ENCODE peak calls at places on chromosomes 2 and 18, in six cellular contexts. One of them, this sample, is unnamed. For H3K4me1, H3K27me3 and H3K9me3, the result is how much of the 10 kb centered on the place peaks cover.

GRCh38 chr2:105560157-105560556 is 161.3 kb upstream of the FHL2 start:
- DNase-seq in heart right ventricle: no peak
- DNase-seq in thoracic aorta: no peak
- DNase-seq in fibroblast of lung: no peak
- DNase-seq in A673: no peak
- DNase-seq in stomach: no peak
- DNase-seq in this sample: no peak

GRCh38 chr2:128228894-128229293 is 89.8 kb downstream of the HS6ST1 start:
- DNase-seq in A673: peak
- DNase-seq in stomach: no peak
- DNase-seq in thoracic aorta: no peak
- DNase-seq in heart right ventricle: no peak
- DNase-seq in fibroblast of lung: no peak
- DNase-seq in this sample: no peak

GRCh38 chr18:44098551-44099098 is 582.1 kb upstream of the SETBP1 start:
- DNase-seq in heart right ventricle: no peak
- DNase-seq in fibroblast of lung: peak
- DNase-seq in stomach: no peak
- DNase-seq in A673: peak
- DNase-seq in thoracic aorta: no peak
- DNase-seq in this sample: no peak

GRCh38 chr2:145845923-145846322 is 1326.0 kb upstream of the ZEB2 start:
- DNase-seq in heart right ventricle: no peak
- DNase-seq in A673: no peak
- DNase-seq in stomach: no peak
- DNase-seq in thoracic aorta: no peak
- DNase-seq in fibroblast of lung: no peak
- DNase-seq in this sample: no peak

GRCh38 chr2:20507166-20507692 is 60.4 kb downstream of the RHOB start:
- DNase-seq in fibroblast of lung: peak
- DNase-seq in heart right ventricle: no peak
- DNase-seq in stomach: no peak
- DNase-seq in A673: no peak
- DNase-seq in thoracic aorta: no peak
- DNase-seq in this sample: no peak

GRCh38 chr2:206160124-206160806 is 570 bp downstream of the EEF1B2 start:
- DNase-seq in stomach: peak
- DNase-seq in thoracic aorta: no peak
- DNase-seq in heart right ventricle: no peak
- DNase-seq in A673: peak
- DNase-seq in fibroblast of lung: peak
- DNase-seq in this sample: no peak

GRCh38 chr2:3522851-3523481 is 3.6 kb upstream of the ADI1 start:
- DNase-seq in stomach: peak
- DNase-seq in fibroblast of lung: peak
- DNase-seq in A673: no peak
- DNase-seq in thoracic aorta: no peak
- DNase-seq in heart right ventricle: no peak
- DNase-seq in this sample: no peak

GRCh38 chr18:23380001-23380550 is 73.0 kb upstream of the RIOK3 start:
- DNase-seq in heart right ventricle: no peak
- DNase-seq in fibroblast of lung: no peak
- DNase-seq in A673: no peak
- DNase-seq in stomach: no peak
- DNase-seq in thoracic aorta: no peak
- DNase-seq in this sample: no peak

GRCh38 chr2:24850944-24851343 is 57.7 kb downstream of the CENPO start:
- DNase-seq in stomach: no peak
- DNase-seq in fibroblast of lung: no peak
- DNase-seq in A673: no peak
- DNase-seq in heart right ventricle: no peak
- DNase-seq in thoracic aorta: no peak
- DNase-seq in this sample: no peak

GRCh38 chr18:52588916-52589315 is 248.9 kb downstream of the DCC start:
- DNase-seq in A673: no peak
- DNase-seq in thoracic aorta: no peak
- DNase-seq in stomach: no peak
- DNase-seq in heart right ventricle: no peak
- DNase-seq in fibroblast of lung: peak
- DNase-seq in this sample: no peak

GRCh38 chr2:33236457-33236856 is 240.0 kb upstream of the RASGRP3 start:
- DNase-seq in A673: no peak
- DNase-seq in fibroblast of lung: peak
- DNase-seq in stomach: no peak
- DNase-seq in heart right ventricle: no peak
- DNase-seq in thoracic aorta: no peak
- DNase-seq in this sample: no peak

GRCh38 chr2:237171396-237171795 is 85.7 kb downstream of the COPS8 start:
- DNase-seq in thoracic aorta: no peak
- DNase-seq in stomach: no peak
- DNase-seq in fibroblast of lung: peak
- DNase-seq in A673: peak
- DNase-seq in heart right ventricle: no peak
- DNase-seq in this sample: no peak

GRCh38 chr18:9365406-9365805 is 30.8 kb downstream of the TWSG1 start:
- DNase-seq in thoracic aorta: no peak
- DNase-seq in fibroblast of lung: peak
- DNase-seq in stomach: no peak
- DNase-seq in A673: no peak
- DNase-seq in heart right ventricle: no peak
- DNase-seq in this sample: no peak

GRCh38 chr18:13539050-13539449 is 187.3 kb downstream of the FAM210A start:
- DNase-seq in thoracic aorta: no peak
- DNase-seq in A673: peak
- DNase-seq in stomach: no peak
- DNase-seq in fibroblast of lung: no peak
- DNase-seq in heart right ventricle: no peak
- DNase-seq in this sample: peak

GRCh38 chr18:22538463-22538862 is 120.7 kb upstream of the CTAGE1 start:
- DNase-seq in fibroblast of lung: no peak
- DNase-seq in heart right ventricle: no peak
- DNase-seq in thoracic aorta: no peak
- DNase-seq in A673: no peak
- DNase-seq in stomach: no peak
- DNase-seq in this sample: no peak

GRCh38 chr2:171469176-171469575 is 35.1 kb downstream of the DCAF17 start:
- DNase-seq in fibroblast of lung: no peak
- DNase-seq in heart right ventricle: no peak
- DNase-seq in thoracic aorta: no peak
- DNase-seq in A673: no peak
- DNase-seq in stomach: no peak
- DNase-seq in this sample: no peak

GRCh38 chr18:68263481-68263880 is 451.4 kb downstream of the TMX3 start:
- DNase-seq in A673: no peak
- DNase-seq in thoracic aorta: no peak
- DNase-seq in stomach: no peak
- DNase-seq in fibroblast of lung: peak
- DNase-seq in heart right ventricle: no peak
- DNase-seq in this sample: no peak

GRCh38 chr2:48174503-48174902 is 268.2 kb upstream of the FBXO11 start:
- DNase-seq in stomach: no peak
- DNase-seq in heart right ventricle: no peak
- DNase-seq in fibroblast of lung: no peak
- DNase-seq in A673: no peak
- DNase-seq in thoracic aorta: no peak
- DNase-seq in this sample: no peak

GRCh38 chr18:72086421-72086820 is 457.7 kb downstream of the CBLN2 start:
- DNase-seq in stomach: no peak
- DNase-seq in thoracic aorta: no peak
- DNase-seq in heart right ventricle: no peak
- DNase-seq in fibroblast of lung: peak
- DNase-seq in A673: peak
- DNase-seq in this sample: no peak

GRCh38 chr2:95043300-95043786 is 17.8 kb downstream of the MAL start:
- DNase-seq in stomach: peak
- DNase-seq in A673: peak
- DNase-seq in fibroblast of lung: peak
- DNase-seq in heart right ventricle: peak
- DNase-seq in thoracic aorta: no peak
- DNase-seq in this sample: no peak

GRCh38 chr2:144509548-144510205 is 10.2 kb downstream of the ZEB2 start:
- DNase-seq in heart right ventricle: no peak
- DNase-seq in stomach: no peak
- DNase-seq in fibroblast of lung: peak
- DNase-seq in A673: peak
- DNase-seq in thoracic aorta: no peak
- DNase-seq in this sample: no peak

GRCh38 chr18:77056399-77057015 is 76.1 kb downstream of the MBP start:
- DNase-seq in A673: no peak
- DNase-seq in stomach: no peak
- DNase-seq in heart right ventricle: no peak
- DNase-seq in fibroblast of lung: no peak
- DNase-seq in thoracic aorta: no peak
- DNase-seq in this sample: no peak

GRCh38 chr18:44887227-44887631 is 206.5 kb downstream of the SETBP1 start:
- DNase-seq in fibroblast of lung: no peak
- DNase-seq in A673: peak
- DNase-seq in thoracic aorta: no peak
- DNase-seq in stomach: peak
- DNase-seq in heart right ventricle: no peak
- DNase-seq in this sample: no peak

GRCh38 chr2:80496770-80497169 is 192.2 kb upstream of the LRRTM1 start:
- DNase-seq in thoracic aorta: no peak
- DNase-seq in A673: no peak
- DNase-seq in heart right ventricle: no peak
- DNase-seq in stomach: no peak
- DNase-seq in fibroblast of lung: peak
- DNase-seq in this sample: no peak

GRCh38 chr2:110103060-110103961 is 12.3 kb downstream of the MALL start:
- DNase-seq in heart right ventricle: no peak
- DNase-seq in stomach: no peak
- DNase-seq in A673: no peak
- DNase-seq in fibroblast of lung: no peak
- DNase-seq in thoracic aorta: no peak
- DNase-seq in this sample: no peak

GRCh38 chr2:110099471-110100225 is 16.0 kb downstream of the MALL start:
- DNase-seq in A673: no peak
- DNase-seq in heart right ventricle: no peak
- DNase-seq in thoracic aorta: no peak
- DNase-seq in fibroblast of lung: no peak
- DNase-seq in stomach: no peak
- DNase-seq in this sample: no peak

GRCh38 chr2:110099036-110099420 is 16.6 kb downstream of the MALL start:
- DNase-seq in thoracic aorta: no peak
- DNase-seq in A673: no peak
- DNase-seq in stomach: no peak
- DNase-seq in heart right ventricle: peak
- DNase-seq in fibroblast of lung: no peak
- DNase-seq in this sample: no peak

GRCh38 chr2:110101911-110102774 is 13.5 kb downstream of the MALL start:
- DNase-seq in heart right ventricle: no peak
- DNase-seq in stomach: no peak
- DNase-seq in thoracic aorta: no peak
- DNase-seq in A673: no peak
- DNase-seq in fibroblast of lung: no peak
- DNase-seq in this sample: no peak

DNA sequence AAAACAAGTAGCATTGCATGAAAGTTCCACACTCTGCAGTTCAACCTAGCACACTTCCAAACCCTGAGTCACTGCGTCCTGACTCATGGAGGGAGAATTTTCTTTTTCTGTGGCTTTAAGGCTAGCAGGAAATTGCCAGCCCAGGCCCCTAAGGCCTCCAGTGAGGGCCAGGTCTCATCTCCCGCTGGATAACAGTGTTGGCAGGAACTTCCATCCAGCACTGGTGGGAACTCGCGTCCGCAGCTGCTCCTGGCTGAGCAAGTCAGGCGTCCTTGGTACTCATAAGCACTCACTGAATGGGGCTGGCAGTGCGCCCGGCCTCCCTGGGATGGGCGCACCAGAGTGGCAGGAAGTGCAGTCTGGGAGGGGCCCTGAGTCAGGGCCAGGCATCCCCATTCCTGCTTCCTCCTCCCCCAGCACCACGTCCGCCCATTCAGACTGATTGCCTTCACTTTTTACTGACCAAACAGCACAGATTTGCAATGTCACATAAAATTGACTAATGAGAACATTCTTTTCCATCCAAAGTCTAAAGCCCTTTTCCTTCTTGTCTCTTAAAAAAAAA is 14.3 kb downstream of the MALL start:
- DNase-seq in stomach: peak
- DNase-seq in thoracic aorta: peak
- DNase-seq in fibroblast of lung: peak
- DNase-seq in A673: peak
- DNase-seq in heart right ventricle: peak
- DNase-seq in this sample: no peak
- H3K4me1 ChIP-seq in stomach: under half
- H3K4me1 ChIP-seq in thoracic aorta: half or more
- H3K4me1 ChIP-seq in fibroblast of lung: under half
- H3K4me1 ChIP-seq in A673: under half
- H3K4me1 ChIP-seq in heart right ventricle: half or more
- H3K4me1 ChIP-seq in this sample: under half

DNA sequence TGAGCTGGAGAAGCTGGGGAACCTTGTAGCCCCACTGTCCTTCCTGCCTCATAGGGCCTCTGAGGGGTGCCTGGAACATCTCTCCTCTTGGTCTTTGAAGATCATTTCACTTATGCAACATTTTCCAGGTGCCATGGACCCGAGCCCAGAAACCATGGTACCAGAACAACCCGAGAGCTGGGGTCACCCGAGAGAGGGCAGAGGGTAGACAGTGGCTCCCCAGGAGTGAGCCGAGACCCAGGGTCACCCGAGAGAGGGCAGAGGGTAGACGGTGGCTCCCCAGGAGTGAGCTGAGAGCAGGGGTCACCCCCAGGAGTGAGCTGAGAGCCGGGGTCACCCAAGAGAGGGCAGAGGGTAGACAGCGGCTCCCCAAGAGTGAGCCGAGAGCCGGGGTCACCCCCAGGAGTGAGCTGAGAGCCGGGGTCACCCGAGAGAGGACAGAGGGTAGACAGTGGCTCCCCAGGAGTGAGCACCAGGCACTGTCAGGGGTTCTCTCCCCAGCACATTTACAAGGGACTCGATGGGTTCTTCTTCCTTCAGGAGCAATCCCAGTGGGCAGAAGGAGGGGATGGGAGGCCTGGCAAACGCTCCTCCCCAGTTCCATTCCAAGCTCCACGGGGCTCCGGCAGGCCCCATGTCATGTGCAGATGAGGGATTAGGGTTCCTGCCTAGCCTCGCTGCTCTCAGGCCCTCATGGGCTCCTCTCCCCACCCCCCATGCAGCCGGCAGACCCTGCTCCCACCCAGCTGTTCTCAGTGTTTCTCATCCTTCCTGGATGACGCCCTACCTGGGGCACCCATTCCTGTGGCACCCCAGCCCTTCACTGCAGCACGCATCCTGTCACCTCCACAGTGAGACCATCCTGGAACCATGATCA is 163.5 kb downstream of the RTP5 start:
- DNase-seq in fibroblast of lung: no peak
- DNase-seq in stomach: no peak
- DNase-seq in heart right ventricle: no peak
- DNase-seq in A673: no peak
- DNase-seq in thoracic aorta: no peak
- DNase-seq in this sample: no peak
- H3K27me3 ChIP-seq in fibroblast of lung: under half
- H3K27me3 ChIP-seq in stomach: under half
- H3K27me3 ChIP-seq in heart right ventricle: under half
- H3K27me3 ChIP-seq in A673: under half
- H3K27me3 ChIP-seq in thoracic aorta: under half
- H3K27me3 ChIP-seq in this sample: under half

GRCh38 chr2:53028259-53028658 is 739.3 kb upstream of the CHAC2 start:
- DNase-seq in stomach: no peak
- DNase-seq in heart right ventricle: no peak
- DNase-seq in fibroblast of lung: peak
- DNase-seq in A673: no peak
- DNase-seq in thoracic aorta: no peak
- DNase-seq in this sample: no peak
- H3K9me3 ChIP-seq in stomach: under half
- H3K9me3 ChIP-seq in heart right ventricle: under half
- H3K9me3 ChIP-seq in fibroblast of lung: under half
- H3K9me3 ChIP-seq in A673: under half
- H3K9me3 ChIP-seq in thoracic aorta: under half
- H3K9me3 ChIP-seq in this sample: under half

GRCh38 chr2:120940319-120940696 is 204.6 kb downstream of the GLI2 start:
- DNase-seq in thoracic aorta: no peak
- DNase-seq in stomach: no peak
- DNase-seq in fibroblast of lung: no peak
- DNase-seq in A673: no peak
- DNase-seq in heart right ventricle: no peak
- DNase-seq in this sample: no peak
- H3K4me1 ChIP-seq in thoracic aorta: half or more
- H3K4me1 ChIP-seq in stomach: under half
- H3K4me1 ChIP-seq in fibroblast of lung: under half
- H3K4me1 ChIP-seq in A673: under half
- H3K4me1 ChIP-seq in heart right ventricle: under half
- H3K4me1 ChIP-seq in this sample: under half